ENCODE peak calls at places on chromosomes 11 and 22, in seven cellular contexts. One of them, this sample, is unnamed.
A peak's percentile ranks its signal among the peaks of the same experiment; 100 is the strongest.

GRCh38 chr22:44479662-44480061 is 18.4 kb downstream of the RTL6 start:
- DNase-seq in tibial nerve: no peak
- DNase-seq in spleen: no peak
- DNase-seq in ovary: no peak
- DNase-seq in cardiac muscle cell: peak; percentile 43
- DNase-seq in K562: no peak
- DNase-seq in GM23248: no peak
- DNase-seq in this sample: no peak

GRCh38 chr11:122697636-122698167 is 42.2 kb downstream of the UBASH3B start:
- DNase-seq in K562: no peak
- DNase-seq in spleen: no peak
- DNase-seq in ovary: no peak
- DNase-seq in GM23248: peak; percentile 62
- DNase-seq in tibial nerve: peak; percentile 18
- DNase-seq in cardiac muscle cell: no peak
- DNase-seq in this sample: no peak

GRCh38 chr11:95451261-95451660 is 220.3 kb upstream of the SESN3 start:
- DNase-seq in GM23248: no peak
- DNase-seq in ovary: no peak
- DNase-seq in spleen: no peak
- DNase-seq in K562: no peak
- DNase-seq in tibial nerve: no peak
- DNase-seq in cardiac muscle cell: no peak
- DNase-seq in this sample: no peak

GRCh38 chr11:69213315-69213714 is 57.6 kb downstream of the SMIM38 start:
- DNase-seq in spleen: no peak
- DNase-seq in K562: no peak
- DNase-seq in tibial nerve: no peak
- DNase-seq in ovary: no peak
- DNase-seq in cardiac muscle cell: no peak
- DNase-seq in GM23248: no peak
- DNase-seq in this sample: peak; percentile 7

GRCh38 chr11:30983143-30983542 is 386.4 kb downstream of the DCDC1 start:
- DNase-seq in ovary: no peak
- DNase-seq in K562: no peak
- DNase-seq in cardiac muscle cell: no peak
- DNase-seq in spleen: no peak
- DNase-seq in tibial nerve: no peak
- DNase-seq in GM23248: no peak
- DNase-seq in this sample: no peak

GRCh38 chr11:108435066-108435465 is 32.3 kb downstream of the C11orf65 start:
- DNase-seq in ovary: no peak
- DNase-seq in cardiac muscle cell: no peak
- DNase-seq in K562: no peak
- DNase-seq in GM23248: no peak
- DNase-seq in tibial nerve: no peak
- DNase-seq in spleen: no peak
- DNase-seq in this sample: no peak

GRCh38 chr22:17569971-17570511 is 6.7 kb downstream of the SLC25A18 start:
- DNase-seq in ovary: no peak
- DNase-seq in GM23248: peak; percentile 8
- DNase-seq in cardiac muscle cell: peak; percentile 34
- DNase-seq in tibial nerve: no peak
- DNase-seq in K562: no peak
- DNase-seq in spleen: no peak
- DNase-seq in this sample: no peak

GRCh38 chr22:29855611-29856181 is 17.6 kb upstream of the ASCC2 start:
- DNase-seq in spleen: no peak
- DNase-seq in tibial nerve: no peak
- DNase-seq in GM23248: peak; percentile 15
- DNase-seq in ovary: no peak
- DNase-seq in cardiac muscle cell: peak; percentile 32
- DNase-seq in K562: no peak
- DNase-seq in this sample: no peak

GRCh38 chr11:77080643-77081210 is 14.0 kb downstream of the CAPN5 start:
- DNase-seq in GM23248: peak; percentile 75
- DNase-seq in tibial nerve: no peak
- DNase-seq in ovary: no peak
- DNase-seq in cardiac muscle cell: no peak
- DNase-seq in spleen: peak; percentile 33
- DNase-seq in K562: no peak
- DNase-seq in this sample: peak; percentile 26

GRCh38 chr11:118289411-118289810 is 15.1 kb upstream of the CD3E start:
- DNase-seq in K562: no peak
- DNase-seq in GM23248: no peak
- DNase-seq in ovary: no peak
- DNase-seq in tibial nerve: no peak
- DNase-seq in spleen: no peak
- DNase-seq in cardiac muscle cell: no peak
- DNase-seq in this sample: no peak

GRCh38 chr11:95923441-95923729 is 522 bp downstream of the MTMR2 start:
- DNase-seq in ovary: no peak
- DNase-seq in cardiac muscle cell: no peak
- DNase-seq in K562: no peak
- DNase-seq in spleen: no peak
- DNase-seq in tibial nerve: no peak
- DNase-seq in GM23248: peak; percentile 54
- DNase-seq in this sample: no peak

GRCh38 chr22:24553597-24554315 is 1.2 kb downstream of the GUCD1 start:
- DNase-seq in ovary: peak; percentile 52
- DNase-seq in spleen: peak; percentile 76
- DNase-seq in K562: no peak
- DNase-seq in cardiac muscle cell: no peak
- DNase-seq in tibial nerve: no peak
- DNase-seq in GM23248: peak; percentile 64
- DNase-seq in this sample: no peak

GRCh38 chr11:103483996-103484395 is 374.8 kb downstream of the DYNC2H1 start:
- DNase-seq in tibial nerve: no peak
- DNase-seq in K562: no peak
- DNase-seq in spleen: no peak
- DNase-seq in cardiac muscle cell: no peak
- DNase-seq in ovary: no peak
- DNase-seq in GM23248: no peak
- DNase-seq in this sample: no peak

GRCh38 chr11:112997829-112998228 is 36.6 kb downstream of the NCAM1 start:
- DNase-seq in ovary: no peak
- DNase-seq in tibial nerve: no peak
- DNase-seq in cardiac muscle cell: no peak
- DNase-seq in spleen: no peak
- DNase-seq in GM23248: no peak
- DNase-seq in K562: no peak
- DNase-seq in this sample: no peak

GRCh38 chr11:66070604-66071325 is 693 bp downstream of the PACS1 start:
- DNase-seq in GM23248: peak; percentile 84
- DNase-seq in spleen: peak; percentile 90
- DNase-seq in tibial nerve: peak; percentile 47
- DNase-seq in K562: peak; percentile 63
- DNase-seq in cardiac muscle cell: peak; percentile 51
- DNase-seq in ovary: peak; percentile 70
- DNase-seq in this sample: peak; percentile 46

GRCh38 chr11:5488798-5489399 is 414 bp downstream of the OR52D1 start:
- DNase-seq in K562: no peak
- DNase-seq in ovary: no peak
- DNase-seq in GM23248: no peak
- DNase-seq in cardiac muscle cell: no peak
- DNase-seq in tibial nerve: no peak
- DNase-seq in spleen: no peak
- DNase-seq in this sample: no peak

GRCh38 chr22:30574095-30574981 is at the start of gene GAL3ST1:
- DNase-seq in spleen: no peak
- DNase-seq in GM23248: peak; percentile 17
- DNase-seq in cardiac muscle cell: peak; percentile 53
- DNase-seq in K562: no peak
- DNase-seq in tibial nerve: no peak
- DNase-seq in ovary: peak; percentile 49
- DNase-seq in this sample: peak; percentile 80

GRCh38 chr11:77547863-77548551 is 41.7 kb upstream of the AQP11 start:
- DNase-seq in cardiac muscle cell: peak; percentile 81
- DNase-seq in tibial nerve: peak; percentile 38
- DNase-seq in spleen: no peak
- DNase-seq in K562: peak; percentile 49
- DNase-seq in GM23248: peak; percentile 86
- DNase-seq in ovary: no peak
- DNase-seq in this sample: peak; percentile 75

GRCh38 chr11:2590131-2590950 is 109.5 kb downstream of the KCNQ1OT1 start:
- DNase-seq in spleen: peak; percentile 44
- DNase-seq in tibial nerve: no peak
- DNase-seq in cardiac muscle cell: no peak
- DNase-seq in GM23248: no peak
- DNase-seq in K562: peak; percentile 3
- DNase-seq in ovary: no peak
- DNase-seq in this sample: no peak

GRCh38 chr22:43151251-43152000 is at the start of gene TSPO:
- DNase-seq in K562: peak; percentile 75
- DNase-seq in ovary: peak; percentile 82
- DNase-seq in spleen: peak; percentile 95
- DNase-seq in cardiac muscle cell: peak; percentile 57
- DNase-seq in tibial nerve: peak; percentile 63
- DNase-seq in GM23248: peak; percentile 82
- DNase-seq in this sample: no peak

GRCh38 chr22:19178659-19179471 is at the start of gene SLC25A1:
- DNase-seq in ovary: peak; percentile 96
- DNase-seq in K562: peak; percentile 100
- DNase-seq in cardiac muscle cell: peak; percentile 94
- DNase-seq in spleen: peak; percentile 95
- DNase-seq in tibial nerve: peak; percentile 85
- DNase-seq in GM23248: peak; percentile 94
- DNase-seq in this sample: peak; percentile 95

GRCh38 chr22:17120711-17121234 is 387 bp downstream of the TMEM121B start:
- DNase-seq in cardiac muscle cell: peak; percentile 64
- DNase-seq in K562: no peak
- DNase-seq in ovary: no peak
- DNase-seq in GM23248: peak; percentile 46
- DNase-seq in tibial nerve: no peak
- DNase-seq in spleen: no peak
- DNase-seq in this sample: no peak

GRCh38 chr11:19345848-19346681 is 105.3 kb upstream of the E2F8 start:
- DNase-seq in K562: peak; percentile 19
- DNase-seq in ovary: no peak
- DNase-seq in cardiac muscle cell: peak; percentile 56
- DNase-seq in GM23248: peak; percentile 52
- DNase-seq in tibial nerve: no peak
- DNase-seq in spleen: peak; percentile 69
- DNase-seq in this sample: no peak

DNA sequence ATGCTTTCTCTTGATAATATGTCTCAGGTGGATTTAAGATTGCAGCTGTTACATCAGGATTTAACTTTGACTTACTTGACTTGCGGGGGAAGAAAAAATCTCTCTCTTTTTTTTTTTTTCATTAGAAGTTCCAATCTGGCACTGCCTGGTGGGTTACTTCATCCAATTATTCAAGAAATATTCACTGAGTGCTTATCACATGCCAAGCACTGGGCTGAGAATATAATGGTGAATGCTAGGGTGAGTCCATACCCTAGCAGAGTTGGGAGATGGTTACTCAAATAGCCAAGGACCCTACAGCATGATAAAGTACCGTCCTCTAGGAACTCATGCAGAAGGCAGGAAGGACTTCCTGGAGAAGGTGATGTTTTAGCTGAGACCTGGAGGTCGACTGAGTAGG is 57.9 kb upstream of the EIF3D start:
- DNase-seq in cardiac muscle cell: no peak
- DNase-seq in GM23248: no peak
- DNase-seq in ovary: no peak
- DNase-seq in K562: no peak
- DNase-seq in tibial nerve: no peak
- DNase-seq in spleen: no peak
- DNase-seq in this sample: no peak
- H3K4me1 ChIP-seq in cardiac muscle cell: no peaks in the 10 kb centered on the region
- H3K4me1 ChIP-seq in GM23248: peaks cover 6% of the 10 kb centered on the region
- H3K4me1 ChIP-seq in ovary: no peaks in the 10 kb centered on the region
- H3K4me1 ChIP-seq in K562: no peaks in the 10 kb centered on the region
- H3K4me1 ChIP-seq in tibial nerve: no peaks in the 10 kb centered on the region
- H3K4me1 ChIP-seq in spleen: no peaks in the 10 kb centered on the region
- H3K4me1 ChIP-seq in this sample: no peaks in the 10 kb centered on the region

GRCh38 chr11:7341551-7341950 is 89.8 kb downstream of the SYT9 start:
- DNase-seq in spleen: no peak
- DNase-seq in cardiac muscle cell: no peak
- DNase-seq in ovary: no peak
- DNase-seq in GM23248: no peak
- DNase-seq in K562: no peak
- DNase-seq in tibial nerve: no peak
- DNase-seq in this sample: no peak
- H3K4me3 ChIP-seq in spleen: no peak overlapping the region
- H3K4me3 ChIP-seq in cardiac muscle cell: no peak overlapping the region
- H3K4me3 ChIP-seq in ovary: no peak overlapping the region
- H3K4me3 ChIP-seq in GM23248: no peak overlapping the region
- H3K4me3 ChIP-seq in K562: no peak overlapping the region
- H3K4me3 ChIP-seq in tibial nerve: no peak overlapping the region
- H3K4me3 ChIP-seq in this sample: no peak overlapping the region

GRCh38 chr11:1269957-1270356 is 39.5 kb downstream of the TOLLIP start:
- DNase-seq in ovary: no peak
- DNase-seq in GM23248: no peak
- DNase-seq in tibial nerve: no peak
- DNase-seq in spleen: peak; percentile 56
- DNase-seq in cardiac muscle cell: no peak
- DNase-seq in K562: no peak
- DNase-seq in this sample: no peak

GRCh38 chr11:1271406-1271805 is 38.0 kb downstream of the TOLLIP start:
- DNase-seq in tibial nerve: no peak
- DNase-seq in K562: no peak
- DNase-seq in cardiac muscle cell: no peak
- DNase-seq in spleen: peak; percentile 52
- DNase-seq in ovary: no peak
- DNase-seq in GM23248: no peak
- DNase-seq in this sample: no peak

GRCh38 chr11:1271927-1272326 is 37.5 kb downstream of the TOLLIP start:
- DNase-seq in spleen: peak; percentile 68
- DNase-seq in K562: no peak
- DNase-seq in GM23248: no peak
- DNase-seq in ovary: no peak
- DNase-seq in tibial nerve: no peak
- DNase-seq in cardiac muscle cell: no peak
- DNase-seq in this sample: no peak

GRCh38 chr11:1270476-1270875 is 39.0 kb downstream of the TOLLIP start:
- DNase-seq in K562: no peak
- DNase-seq in cardiac muscle cell: no peak
- DNase-seq in tibial nerve: no peak
- DNase-seq in spleen: peak; percentile 54
- DNase-seq in ovary: no peak
- DNase-seq in GM23248: no peak
- DNase-seq in this sample: no peak

DNA sequence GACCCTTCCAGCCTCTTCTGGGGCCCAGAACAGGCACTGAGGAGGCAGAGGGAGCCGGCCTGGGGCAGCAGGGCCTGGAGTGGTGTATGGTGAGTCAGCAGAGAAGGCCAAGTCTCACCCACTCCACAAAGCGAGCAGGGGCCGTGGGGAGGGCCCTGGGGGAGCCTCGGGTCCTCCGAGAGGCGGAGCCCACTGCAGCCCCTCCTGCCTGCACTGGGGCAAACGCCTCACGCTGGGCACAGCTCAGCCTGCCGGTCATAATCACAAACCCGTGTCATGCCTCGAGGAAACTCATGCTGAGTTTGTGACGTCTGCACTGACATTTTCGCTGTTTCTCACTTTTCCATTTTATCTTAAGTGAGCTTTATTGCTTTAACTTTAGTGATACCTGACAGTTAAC is 38.4 kb downstream of the TOLLIP start:
- DNase-seq in spleen: peak; percentile 56
- DNase-seq in ovary: no peak
- DNase-seq in cardiac muscle cell: peak; percentile 38
- DNase-seq in tibial nerve: no peak
- DNase-seq in K562: peak; percentile 39
- DNase-seq in GM23248: peak; percentile 15
- DNase-seq in this sample: no peak
- H3K4me1 ChIP-seq in spleen: no peaks in the 10 kb centered on the region
- H3K4me1 ChIP-seq in ovary: no peaks in the 10 kb centered on the region
- H3K4me1 ChIP-seq in cardiac muscle cell: peaks cover 16% of the 10 kb centered on the region
- H3K4me1 ChIP-seq in tibial nerve: no peaks in the 10 kb centered on the region
- H3K4me1 ChIP-seq in K562: peaks cover 3% of the 10 kb centered on the region
- H3K4me1 ChIP-seq in GM23248: no peaks in the 10 kb centered on the region
- H3K4me1 ChIP-seq in this sample: no peaks in the 10 kb centered on the region

GRCh38 chr11:47858169-47858543 is 10.0 kb upstream of the NUP160 start:
- DNase-seq in spleen: no peak
- DNase-seq in cardiac muscle cell: no peak
- DNase-seq in K562: no peak
- DNase-seq in ovary: no peak
- DNase-seq in GM23248: peak; percentile 96
- DNase-seq in tibial nerve: no peak
- DNase-seq in this sample: no peak
- H3K4me3 ChIP-seq in spleen: no peak overlapping the region
- H3K4me3 ChIP-seq in cardiac muscle cell: no peak overlapping the region
- H3K4me3 ChIP-seq in K562: no peak overlapping the region
- H3K4me3 ChIP-seq in ovary: no peak overlapping the region
- H3K4me3 ChIP-seq in GM23248: no peak overlapping the region
- H3K4me3 ChIP-seq in tibial nerve: no peak overlapping the region
- H3K4me3 ChIP-seq in this sample: no peak overlapping the region

This sample was measured in Caco-2.